ENCODE peak calls at places on chromosomes 1 and 21, in nine cellular contexts. One of them, this sample, is unnamed.

GRCh38 chr1:98049370-98050115 is 128.7 kb upstream of the DPYD start:
- DNase-seq in T1000: no peak
- DNase-seq in GM19239: no peak
- DNase-seq in AG09319: no peak
- DNase-seq in psoas muscle: no peak
- DNase-seq in ascending aorta: peak; percentile 53
- DNase-seq in GM18507: no peak
- DNase-seq in COLO829: no peak
- DNase-seq in NCI-H446 treated with DMSO at 0.1 percent for 48 hours: no peak
- DNase-seq in this sample: peak; percentile 86

GRCh38 chr1:207276465-207276864 is 45.0 kb upstream of the CD55 start:
- DNase-seq in T1000: no peak
- DNase-seq in GM19239: no peak
- DNase-seq in AG09319: no peak
- DNase-seq in psoas muscle: no peak
- DNase-seq in ascending aorta: no peak
- DNase-seq in GM18507: no peak
- DNase-seq in COLO829: no peak
- DNase-seq in NCI-H446 treated with DMSO at 0.1 percent for 48 hours: no peak
- DNase-seq in this sample: no peak

GRCh38 chr1:28288487-28288886 is 29.2 kb downstream of the SESN2 start:
- DNase-seq in T1000: no peak
- DNase-seq in GM19239: no peak
- DNase-seq in AG09319: no peak
- DNase-seq in psoas muscle: no peak
- DNase-seq in ascending aorta: no peak
- DNase-seq in GM18507: no peak
- DNase-seq in COLO829: no peak
- DNase-seq in NCI-H446 treated with DMSO at 0.1 percent for 48 hours: no peak
- DNase-seq in this sample: no peak

GRCh38 chr1:202090994-202091393 is 31.7 kb upstream of the GPR37L1 start:
- DNase-seq in T1000: no peak
- DNase-seq in GM19239: no peak
- DNase-seq in AG09319: no peak
- DNase-seq in psoas muscle: no peak
- DNase-seq in ascending aorta: no peak
- DNase-seq in GM18507: no peak
- DNase-seq in COLO829: no peak
- DNase-seq in NCI-H446 treated with DMSO at 0.1 percent for 48 hours: no peak
- DNase-seq in this sample: no peak

GRCh38 chr1:99662581-99663208 is 16.8 kb downstream of the PALMD start:
- DNase-seq in T1000: peak; percentile 59
- DNase-seq in GM19239: no peak
- DNase-seq in AG09319: peak; percentile 96
- DNase-seq in psoas muscle: peak; percentile 84
- DNase-seq in ascending aorta: peak; percentile 81
- DNase-seq in GM18507: no peak
- DNase-seq in COLO829: no peak
- DNase-seq in NCI-H446 treated with DMSO at 0.1 percent for 48 hours: no peak
- DNase-seq in this sample: no peak

GRCh38 chr1:150560011-150560438 is 10.8 kb downstream of the ADAMTSL4 start:
- DNase-seq in T1000: peak; percentile 45
- DNase-seq in GM19239: peak; percentile 89
- DNase-seq in AG09319: no peak
- DNase-seq in psoas muscle: peak; percentile 76
- DNase-seq in ascending aorta: peak; percentile 89
- DNase-seq in GM18507: no peak
- DNase-seq in COLO829: no peak
- DNase-seq in NCI-H446 treated with DMSO at 0.1 percent for 48 hours: peak; percentile 25
- DNase-seq in this sample: peak; percentile 84

GRCh38 chr1:83942914-83943313 is 56.0 kb downstream of the TTLL7 start:
- DNase-seq in T1000: no peak
- DNase-seq in GM19239: no peak
- DNase-seq in AG09319: no peak
- DNase-seq in psoas muscle: no peak
- DNase-seq in ascending aorta: no peak
- DNase-seq in GM18507: no peak
- DNase-seq in COLO829: no peak
- DNase-seq in NCI-H446 treated with DMSO at 0.1 percent for 48 hours: no peak
- DNase-seq in this sample: no peak

GRCh38 chr1:94100785-94101612 is 19.9 kb downstream of the ABCA4 start:
- DNase-seq in T1000: no peak
- DNase-seq in GM19239: no peak
- DNase-seq in AG09319: no peak
- DNase-seq in psoas muscle: no peak
- DNase-seq in ascending aorta: no peak
- DNase-seq in GM18507: no peak
- DNase-seq in COLO829: no peak
- DNase-seq in NCI-H446 treated with DMSO at 0.1 percent for 48 hours: no peak
- DNase-seq in this sample: no peak

GRCh38 chr1:221884821-221885220 is 142.9 kb upstream of the DUSP10 start:
- DNase-seq in T1000: no peak
- DNase-seq in GM19239: no peak
- DNase-seq in AG09319: peak; percentile 41
- DNase-seq in psoas muscle: no peak
- DNase-seq in ascending aorta: no peak
- DNase-seq in GM18507: no peak
- DNase-seq in COLO829: no peak
- DNase-seq in NCI-H446 treated with DMSO at 0.1 percent for 48 hours: no peak
- DNase-seq in this sample: no peak

GRCh38 chr21:33949516-33950424 is 34.2 kb upstream of the ATP5PO start:
- DNase-seq in T1000: no peak
- DNase-seq in GM19239: no peak
- DNase-seq in AG09319: no peak
- DNase-seq in psoas muscle: no peak
- DNase-seq in ascending aorta: no peak
- DNase-seq in GM18507: no peak
- DNase-seq in COLO829: no peak
- DNase-seq in NCI-H446 treated with DMSO at 0.1 percent for 48 hours: no peak
- DNase-seq in this sample: no peak

GRCh38 chr1:167086033-167086432 is 4.1 kb downstream of the GPA33 start:
- DNase-seq in T1000: no peak
- DNase-seq in GM19239: no peak
- DNase-seq in AG09319: no peak
- DNase-seq in psoas muscle: no peak
- DNase-seq in ascending aorta: no peak
- DNase-seq in GM18507: no peak
- DNase-seq in COLO829: no peak
- DNase-seq in NCI-H446 treated with DMSO at 0.1 percent for 48 hours: no peak
- DNase-seq in this sample: no peak

GRCh38 chr1:9196129-9197040 is 38.2 kb upstream of the H6PD start:
- DNase-seq in T1000: peak; percentile 69
- DNase-seq in GM19239: peak; percentile 55
- DNase-seq in AG09319: no peak
- DNase-seq in psoas muscle: peak; percentile 72
- DNase-seq in ascending aorta: peak; percentile 86
- DNase-seq in GM18507: peak; percentile 40
- DNase-seq in COLO829: peak; percentile 17
- DNase-seq in NCI-H446 treated with DMSO at 0.1 percent for 48 hours: peak; percentile 42
- DNase-seq in this sample: peak; percentile 79

GRCh38 chr1:62424412-62424811 is 12.4 kb upstream of the USP1 start:
- DNase-seq in T1000: no peak
- DNase-seq in GM19239: no peak
- DNase-seq in AG09319: no peak
- DNase-seq in psoas muscle: no peak
- DNase-seq in ascending aorta: no peak
- DNase-seq in GM18507: no peak
- DNase-seq in COLO829: no peak
- DNase-seq in NCI-H446 treated with DMSO at 0.1 percent for 48 hours: no peak
- DNase-seq in this sample: no peak

GRCh38 chr21:35540950-35541632 is 492.0 kb upstream of the RUNX1 start:
- DNase-seq in T1000: peak; percentile 36
- DNase-seq in GM19239: no peak
- DNase-seq in AG09319: no peak
- DNase-seq in psoas muscle: no peak
- DNase-seq in ascending aorta: no peak
- DNase-seq in GM18507: no peak
- DNase-seq in COLO829: no peak
- DNase-seq in NCI-H446 treated with DMSO at 0.1 percent for 48 hours: no peak
- DNase-seq in this sample: no peak

GRCh38 chr1:29716306-29716705 is 480.0 kb downstream of the PTPRU start:
- DNase-seq in T1000: no peak
- DNase-seq in GM19239: no peak
- DNase-seq in AG09319: no peak
- DNase-seq in psoas muscle: no peak
- DNase-seq in ascending aorta: no peak
- DNase-seq in GM18507: no peak
- DNase-seq in COLO829: no peak
- DNase-seq in NCI-H446 treated with DMSO at 0.1 percent for 48 hours: no peak
- DNase-seq in this sample: no peak

GRCh38 chr21:41926068-41926806 is 27.6 kb downstream of the C2CD2 start:
- DNase-seq in T1000: no peak
- DNase-seq in GM19239: peak; percentile 51
- DNase-seq in AG09319: no peak
- DNase-seq in psoas muscle: no peak
- DNase-seq in ascending aorta: no peak
- DNase-seq in GM18507: peak; percentile 57
- DNase-seq in COLO829: peak; percentile 66
- DNase-seq in NCI-H446 treated with DMSO at 0.1 percent for 48 hours: no peak
- DNase-seq in this sample: no peak

GRCh38 chr1:155250246-155250632 is 5.0 kb downstream of the ENTREP3 start:
- DNase-seq in T1000: no peak
- DNase-seq in GM19239: no peak
- DNase-seq in AG09319: no peak
- DNase-seq in psoas muscle: no peak
- DNase-seq in ascending aorta: no peak
- DNase-seq in GM18507: no peak
- DNase-seq in COLO829: no peak
- DNase-seq in NCI-H446 treated with DMSO at 0.1 percent for 48 hours: no peak
- DNase-seq in this sample: no peak

GRCh38 chr1:43743206-43743605 is 35.9 kb downstream of the ST3GAL3 start:
- DNase-seq in T1000: no peak
- DNase-seq in GM19239: no peak
- DNase-seq in AG09319: no peak
- DNase-seq in psoas muscle: no peak
- DNase-seq in ascending aorta: no peak
- DNase-seq in GM18507: no peak
- DNase-seq in COLO829: no peak
- DNase-seq in NCI-H446 treated with DMSO at 0.1 percent for 48 hours: no peak
- DNase-seq in this sample: no peak

GRCh38 chr1:178341218-178341956 is 155.4 kb downstream of the CLEC20A start:
- DNase-seq in T1000: peak; percentile 29
- DNase-seq in GM19239: no peak
- DNase-seq in AG09319: peak; percentile 72
- DNase-seq in psoas muscle: peak; percentile 21
- DNase-seq in ascending aorta: peak; percentile 81
- DNase-seq in GM18507: no peak
- DNase-seq in COLO829: peak; percentile 36
- DNase-seq in NCI-H446 treated with DMSO at 0.1 percent for 48 hours: no peak
- DNase-seq in this sample: peak; percentile 70

GRCh38 chr1:202063093-202063492 is 52.7 kb downstream of the ELF3 start:
- DNase-seq in T1000: no peak
- DNase-seq in GM19239: no peak
- DNase-seq in AG09319: no peak
- DNase-seq in psoas muscle: no peak
- DNase-seq in ascending aorta: no peak
- DNase-seq in GM18507: no peak
- DNase-seq in COLO829: no peak
- DNase-seq in NCI-H446 treated with DMSO at 0.1 percent for 48 hours: no peak
- DNase-seq in this sample: no peak

GRCh38 chr1:155255243-155256100 is at the start of gene ENTREP3:
- DNase-seq in T1000: peak; percentile 74
- DNase-seq in GM19239: peak; percentile 93
- DNase-seq in AG09319: peak; percentile 57
- DNase-seq in psoas muscle: peak; percentile 87
- DNase-seq in ascending aorta: peak; percentile 94
- DNase-seq in GM18507: peak; percentile 82
- DNase-seq in COLO829: peak; percentile 87
- DNase-seq in NCI-H446 treated with DMSO at 0.1 percent for 48 hours: peak; percentile 74
- DNase-seq in this sample: peak; percentile 96

GRCh38 chr1:54347955-54348699 is 58.1 kb downstream of the SSBP3 start:
- DNase-seq in T1000: no peak
- DNase-seq in GM19239: no peak
- DNase-seq in AG09319: no peak
- DNase-seq in psoas muscle: no peak
- DNase-seq in ascending aorta: no peak
- DNase-seq in GM18507: no peak
- DNase-seq in COLO829: no peak
- DNase-seq in NCI-H446 treated with DMSO at 0.1 percent for 48 hours: no peak
- DNase-seq in this sample: no peak

GRCh38 chr1:22228505-22228911 is 85.6 kb upstream of the WNT4 start:
- DNase-seq in T1000: no peak
- DNase-seq in GM19239: no peak
- DNase-seq in AG09319: no peak
- DNase-seq in psoas muscle: no peak
- DNase-seq in ascending aorta: no peak
- DNase-seq in GM18507: no peak
- DNase-seq in COLO829: no peak
- DNase-seq in NCI-H446 treated with DMSO at 0.1 percent for 48 hours: no peak
- DNase-seq in this sample: no peak

GRCh38 chr1:41751804-41752513 is 166.8 kb downstream of the HIVEP3 start:
- DNase-seq in T1000: no peak
- DNase-seq in GM19239: no peak
- DNase-seq in AG09319: no peak
- DNase-seq in psoas muscle: no peak
- DNase-seq in ascending aorta: no peak
- DNase-seq in GM18507: peak; percentile 68
- DNase-seq in COLO829: no peak
- DNase-seq in NCI-H446 treated with DMSO at 0.1 percent for 48 hours: no peak
- DNase-seq in this sample: no peak

GRCh38 chr1:21537511-21537931 is 28.3 kb downstream of the ALPL start:
- DNase-seq in T1000: no peak
- DNase-seq in GM19239: no peak
- DNase-seq in AG09319: no peak
- DNase-seq in psoas muscle: peak; percentile 40
- DNase-seq in ascending aorta: no peak
- DNase-seq in GM18507: no peak
- DNase-seq in COLO829: no peak
- DNase-seq in NCI-H446 treated with DMSO at 0.1 percent for 48 hours: no peak
- DNase-seq in this sample: no peak

GRCh38 chr1:197958438-197958837 is 41.3 kb downstream of the LHX9 start:
- DNase-seq in T1000: no peak
- DNase-seq in GM19239: no peak
- DNase-seq in AG09319: no peak
- DNase-seq in psoas muscle: no peak
- DNase-seq in ascending aorta: no peak
- DNase-seq in GM18507: no peak
- DNase-seq in COLO829: no peak
- DNase-seq in NCI-H446 treated with DMSO at 0.1 percent for 48 hours: no peak
- DNase-seq in this sample: no peak

GRCh38 chr1:245986404-245987221 is 520.5 kb downstream of the SMYD3 start:
- DNase-seq in T1000: peak; percentile 29
- DNase-seq in GM19239: no peak
- DNase-seq in AG09319: peak; percentile 41
- DNase-seq in psoas muscle: no peak
- DNase-seq in ascending aorta: no peak
- DNase-seq in GM18507: no peak
- DNase-seq in COLO829: peak; percentile 85
- DNase-seq in NCI-H446 treated with DMSO at 0.1 percent for 48 hours: peak; percentile 48
- DNase-seq in this sample: no peak

GRCh38 chr1:173122958-173123852 is 72.5 kb upstream of the TNFSF18 start:
- DNase-seq in T1000: peak; percentile 65
- DNase-seq in GM19239: no peak
- DNase-seq in AG09319: peak; percentile 84
- DNase-seq in psoas muscle: peak; percentile 63
- DNase-seq in ascending aorta: peak; percentile 82
- DNase-seq in GM18507: no peak
- DNase-seq in COLO829: peak; percentile 62
- DNase-seq in NCI-H446 treated with DMSO at 0.1 percent for 48 hours: no peak
- DNase-seq in this sample: peak; percentile 44